ENCODE peak calls at places on chromosomes 12 and 14, in four cellular contexts. One of them, this sample, is unnamed.

GRCh38 chr12:66438601-66439000 is 136.3 kb downstream of the HELB start:
- DNase-seq in psoas muscle: no peak
- DNase-seq in cardiac muscle cell: no peak
- DNase-seq in coronary artery: no peak
- DNase-seq in this sample: no peak

GRCh38 chr14:61280526-61281185 is 482 bp downstream of the TMEM30B start:
- DNase-seq in psoas muscle: peak; percentile 89
- DNase-seq in coronary artery: no peak
- DNase-seq in cardiac muscle cell: peak; percentile 54
- DNase-seq in this sample: no peak

GRCh38 chr14:67837011-67837624 is 17.5 kb downstream of the RAD51B start:
- DNase-seq in coronary artery: no peak
- DNase-seq in cardiac muscle cell: peak; percentile 71
- DNase-seq in psoas muscle: no peak
- DNase-seq in this sample: peak; percentile 60

GRCh38 chr14:93712079-93712837 is 76.0 kb downstream of the PRIMA1 start:
- DNase-seq in psoas muscle: no peak
- DNase-seq in cardiac muscle cell: no peak
- DNase-seq in coronary artery: peak; percentile 64
- DNase-seq in this sample: no peak

GRCh38 chr14:76773188-76773885 is 12.1 kb downstream of the VASH1 start:
- DNase-seq in coronary artery: peak; percentile 90
- DNase-seq in cardiac muscle cell: no peak
- DNase-seq in psoas muscle: peak; percentile 76
- DNase-seq in this sample: no peak

GRCh38 chr12:110373025-110373876 is 30.3 kb downstream of the ANAPC7 start:
- DNase-seq in psoas muscle: no peak
- DNase-seq in coronary artery: no peak
- DNase-seq in cardiac muscle cell: no peak
- DNase-seq in this sample: no peak

GRCh38 chr14:50260511-50260910 is 29.1 kb upstream of the SOS2 start:
- DNase-seq in psoas muscle: no peak
- DNase-seq in coronary artery: no peak
- DNase-seq in cardiac muscle cell: peak; percentile 17
- DNase-seq in this sample: no peak

GRCh38 chr12:22042981-22043669 is 2.9 kb upstream of the CMAS start:
- DNase-seq in psoas muscle: no peak
- DNase-seq in coronary artery: no peak
- DNase-seq in cardiac muscle cell: no peak
- DNase-seq in this sample: no peak

GRCh38 chr12:26694402-26694801 is 138.6 kb downstream of the ITPR2 start:
- DNase-seq in coronary artery: no peak
- DNase-seq in psoas muscle: no peak
- DNase-seq in cardiac muscle cell: no peak
- DNase-seq in this sample: no peak

GRCh38 chr14:22846811-22847307 is 10.5 kb downstream of the MMP14 start:
- DNase-seq in cardiac muscle cell: no peak
- DNase-seq in coronary artery: no peak
- DNase-seq in psoas muscle: no peak
- DNase-seq in this sample: no peak

GRCh38 chr14:22845821-22846625 is 9.6 kb downstream of the MMP14 start:
- DNase-seq in psoas muscle: no peak
- DNase-seq in coronary artery: no peak
- DNase-seq in cardiac muscle cell: no peak
- DNase-seq in this sample: no peak

GRCh38 chr14:22849212-22849819 is 12.9 kb downstream of the MMP14 start:
- DNase-seq in coronary artery: peak; percentile 89
- DNase-seq in cardiac muscle cell: no peak
- DNase-seq in psoas muscle: peak; percentile 80
- DNase-seq in this sample: no peak

GRCh38 chr14:22848391-22849164 is 12.2 kb downstream of the MMP14 start:
- DNase-seq in psoas muscle: peak; percentile 86
- DNase-seq in cardiac muscle cell: no peak
- DNase-seq in coronary artery: peak; percentile 92
- DNase-seq in this sample: no peak

DNA sequence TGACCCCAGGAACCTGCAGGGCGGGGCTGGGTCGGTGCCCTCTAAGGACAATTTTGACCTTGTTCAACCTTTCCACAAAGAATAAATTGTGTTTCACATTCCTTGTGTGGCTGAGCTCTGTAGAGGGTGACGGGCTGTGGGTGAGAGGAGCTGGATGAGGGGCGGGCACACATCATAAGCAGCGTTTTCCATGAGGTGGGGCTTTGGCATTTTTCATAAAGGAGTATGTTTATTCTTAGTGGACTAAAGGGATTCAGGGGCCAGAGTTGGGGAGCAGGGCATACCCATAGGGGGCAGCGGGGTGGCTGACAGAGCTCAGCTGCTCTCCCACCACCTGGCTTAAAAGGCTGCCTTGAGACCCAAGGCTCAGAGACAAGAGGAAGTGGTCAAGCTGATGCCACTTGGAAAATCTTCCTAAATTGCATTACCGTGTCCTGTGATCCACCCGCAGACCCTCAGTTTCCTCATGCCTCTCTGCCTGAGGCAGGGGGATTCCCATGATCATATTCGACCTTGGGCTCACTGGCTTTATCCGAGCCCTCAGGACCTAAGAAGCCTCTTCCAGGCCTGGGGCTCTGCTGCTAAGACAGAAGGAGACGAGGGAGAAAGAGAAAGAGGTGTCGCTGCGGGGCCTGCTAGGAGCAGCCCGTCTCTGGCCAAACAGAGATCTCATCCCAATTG is 11.4 kb downstream of the MMP14 start:
- DNase-seq in coronary artery: no peak
- DNase-seq in psoas muscle: no peak
- DNase-seq in cardiac muscle cell: no peak
- DNase-seq in this sample: no peak
- TF ChIP-seq CTCF in coronary artery: no peak
- TF ChIP-seq CTCF in psoas muscle: no peak
- TF ChIP-seq CTCF in cardiac muscle cell: peak; percentile 11
- TF ChIP-seq CTCF in this sample: peak; percentile 13

DNA sequence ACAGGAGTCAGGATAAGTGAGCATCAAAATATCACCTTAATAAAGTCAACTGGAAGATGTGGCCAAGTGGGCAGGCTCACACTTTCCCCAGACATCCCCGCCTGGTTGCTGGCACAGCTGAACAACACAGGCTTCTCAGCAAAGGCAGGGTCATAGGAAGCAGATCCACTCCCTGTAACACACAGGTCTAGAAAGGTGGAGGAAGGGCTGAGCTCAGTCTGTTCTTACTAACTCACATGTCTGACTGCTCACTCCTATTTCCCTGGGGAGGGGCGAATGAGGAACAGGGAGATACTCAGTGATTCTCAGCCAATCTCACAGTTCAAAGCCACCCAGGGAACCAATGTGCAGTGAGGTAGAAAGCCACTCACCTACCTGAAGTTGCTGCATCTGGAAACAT is 45.0 kb upstream of the AMN1 start:
- DNase-seq in cardiac muscle cell: peak; percentile 44
- DNase-seq in coronary artery: no peak
- DNase-seq in psoas muscle: no peak
- DNase-seq in this sample: no peak
- H3K27ac ChIP-seq in cardiac muscle cell: peak overlapping the region; percentile 96
- H3K27ac ChIP-seq in coronary artery: no peak overlapping the region
- H3K27ac ChIP-seq in psoas muscle: no peak overlapping the region
- H3K27ac ChIP-seq in this sample: no peak overlapping the region

GRCh38 chr14:68896132-68896531 is 83.0 kb downstream of the ACTN1 start:
- DNase-seq in coronary artery: peak; percentile 71
- DNase-seq in psoas muscle: no peak
- DNase-seq in cardiac muscle cell: no peak
- DNase-seq in this sample: no peak
- TF ChIP-seq CTCF in coronary artery: no peak
- TF ChIP-seq CTCF in psoas muscle: no peak
- TF ChIP-seq CTCF in cardiac muscle cell: peak; percentile 40
- TF ChIP-seq CTCF in this sample: peak; percentile 42

GRCh38 chr12:47999816-48000215 is 4.5 kb downstream of the COL2A1 start:
- DNase-seq in cardiac muscle cell: no peak
- DNase-seq in coronary artery: no peak
- DNase-seq in psoas muscle: no peak
- DNase-seq in this sample: no peak

GRCh38 chr12:48002773-48003218 is 1.5 kb downstream of the COL2A1 start:
- DNase-seq in psoas muscle: peak; percentile 77
- DNase-seq in cardiac muscle cell: peak; percentile 76
- DNase-seq in coronary artery: no peak
- DNase-seq in this sample: peak; percentile 73

GRCh38 chr12:48002179-48002601 is 2.1 kb downstream of the COL2A1 start:
- DNase-seq in cardiac muscle cell: peak; percentile 28
- DNase-seq in coronary artery: no peak
- DNase-seq in psoas muscle: no peak
- DNase-seq in this sample: no peak

GRCh38 chr12:48000878-48001321 is 3.4 kb downstream of the COL2A1 start:
- DNase-seq in psoas muscle: no peak
- DNase-seq in cardiac muscle cell: peak; percentile 78
- DNase-seq in coronary artery: no peak
- DNase-seq in this sample: no peak

DNA sequence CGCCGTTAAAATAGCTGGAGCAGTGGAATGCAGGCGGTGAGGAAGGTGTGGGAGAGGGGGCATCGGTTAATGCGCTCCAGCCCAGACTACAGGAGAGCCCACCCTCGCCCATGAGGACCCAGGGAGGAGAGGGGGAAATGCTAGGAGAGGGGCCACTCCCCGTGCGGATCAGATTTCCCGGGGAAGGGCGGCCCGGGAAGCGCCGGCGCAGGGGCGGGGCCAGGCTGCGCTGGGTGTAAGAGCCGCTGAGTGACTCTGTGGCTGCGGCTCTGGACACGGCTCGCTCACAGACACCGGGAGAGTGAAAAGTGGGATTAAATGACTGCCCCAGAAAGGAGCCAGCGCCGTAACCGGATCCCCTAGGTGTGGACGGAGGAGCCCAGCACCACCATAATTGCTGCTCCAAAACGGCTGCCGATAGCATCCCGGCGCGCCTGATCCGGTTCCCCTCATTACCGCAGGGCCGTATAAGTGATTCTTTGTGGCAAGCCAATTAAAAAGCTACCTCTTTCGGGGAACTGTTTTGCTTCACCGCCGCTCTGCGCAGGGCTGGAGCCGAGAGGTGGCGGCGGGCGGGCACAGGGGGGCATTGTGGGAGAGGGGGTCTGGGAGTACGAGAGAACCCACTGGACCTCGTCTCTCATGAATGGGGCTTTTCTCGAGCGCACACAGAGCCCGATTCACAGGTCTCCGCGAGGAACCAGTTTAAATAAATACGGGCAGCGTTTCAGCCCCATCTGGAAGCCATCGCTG is 2.7 kb downstream of the COL2A1 start:
- DNase-seq in psoas muscle: no peak
- DNase-seq in cardiac muscle cell: peak; percentile 83
- DNase-seq in coronary artery: no peak
- DNase-seq in this sample: peak; percentile 53
- H3K27ac ChIP-seq in psoas muscle: no peak overlapping the region
- H3K27ac ChIP-seq in cardiac muscle cell: no peak overlapping the region
- H3K27ac ChIP-seq in coronary artery: no peak overlapping the region
- H3K27ac ChIP-seq in this sample: no peak overlapping the region